ENCODE peak calls at places on chromosomes 4 and X, in five cellular contexts. P is SW480; J is central memory CD4-positive, alpha-beta T cell; T is mucosa of descending colon; E is lower leg skin. D is an unnamed sample.

GRCh38 chrX:100731441-100732281 is at the start of gene SYTL4:
- DNase-seq in T (peak; percentile 64), P (peak; percentile 17), J (no peak), E (no peak), D (peak; percentile 30)

GRCh38 chrX:114073926-114074325 is 510.0 kb upstream of the HTR2C start:
- DNase-seq in P (no peak), T (no peak), J (no peak), E (no peak), D (no peak)

GRCh38 chr4:114318309-114318708 is 280.3 kb upstream of the UGT8 start:
- DNase-seq in P (no peak), E (no peak), J (no peak), T (no peak), D (no peak)

GRCh38 chr4:16032871-16033505 is 50.8 kb downstream of the PROM1 start:
- DNase-seq in E (no peak), T (no peak), J (no peak), P (no peak), D (no peak)

GRCh38 chrX:136369377-136369776 is 68.6 kb downstream of the ADGRG4 start:
- DNase-seq in J (no peak), E (no peak), P (no peak), T (no peak), D (no peak)

GRCh38 chr4:173490817-173491518 is 39.1 kb downstream of the HAND2 start:
- DNase-seq in P (peak; percentile 50), E (no peak), J (no peak), T (no peak), D (peak; percentile 65)

GRCh38 chrX:17464196-17464595 is 89.2 kb downstream of the NHS start:
- DNase-seq in E (no peak), J (no peak), P (no peak), T (no peak), D (no peak)

GRCh38 chrX:40496728-40497127 is 84.0 kb upstream of the ATP6AP2 start:
- DNase-seq in T (no peak), P (no peak), E (no peak), J (no peak), D (no peak)

GRCh38 chr4:102684605-102685052 is 76.1 kb downstream of the MANBA start:
- DNase-seq in T (no peak), E (no peak), P (no peak), J (no peak), D (no peak)

GRCh38 chrX:147875866-147876596 is 35.7 kb upstream of the FMR1 start:
- DNase-seq in T (no peak), P (peak; percentile 20), E (no peak), J (no peak), D (peak; percentile 67)

GRCh38 chrX:6291444-6291843 is 62.8 kb upstream of the NLGN4X start:
- DNase-seq in P (no peak), T (no peak), E (no peak), J (no peak), D (no peak)

GRCh38 chrX:1595711-1596060 is 4.3 kb downstream of the AKAP17A start:
- DNase-seq in P (no peak), T (no peak), J (no peak), E (no peak), D (no peak)

GRCh38 chrX:45001038-45001437 is 128.1 kb downstream of the KDM6A start:
- DNase-seq in P (no peak), E (no peak), T (no peak), J (no peak), D (no peak)

GRCh38 chr4:114025176-114025777 is 45.8 kb upstream of the ARSJ start:
- DNase-seq in E (no peak), J (no peak), T (peak; percentile 58), P (peak; percentile 34), D (peak; percentile 86)

GRCh38 chr4:161178310-161178709 is 985.5 kb downstream of the FSTL5 start:
- DNase-seq in J (no peak), P (no peak), E (no peak), T (no peak), D (no peak)

GRCh38 chr4:189001971-189002450 is 862.8 kb downstream of the TRIML1 start:
- DNase-seq in J (no peak), P (no peak), E (no peak), T (no peak), D (no peak)

GRCh38 chr4:1193206-1194027 is 21.0 kb upstream of the SPON2 start:
- DNase-seq in J (no peak), E (no peak), P (no peak), T (peak; percentile 30), D (no peak)

GRCh38 chr4:5588046-5588445 is 120.3 kb downstream of the EVC2 start:
- DNase-seq in E (no peak), J (no peak), P (no peak), T (no peak), D (no peak)

GRCh38 chrX:130994671-130995070 is 63.5 kb upstream of the ARHGAP36 start:
- DNase-seq in P (peak; percentile 17), J (no peak), E (no peak), T (no peak), D (peak; percentile 2)

GRCh38 chrX:134801267-134801666 is 143.0 kb upstream of the PLAC1 start:
- DNase-seq in E (no peak), J (no peak), T (no peak), P (no peak), D (no peak)